ENCODE peak calls at places on chromosomes 16 and 17, in seven cellular contexts. B, A, L, S, N, T and Z are unnamed samples.

GRCh38 chr16:27437946-27438345 is 36.0 kb downstream of the IL21R start:
- DNase-seq in B (no peak), A (no peak), L (peak), S (peak), N (no peak), T (no peak), Z (no peak)

GRCh38 chr17:49987290-49987585 is 7.8 kb downstream of the DLX3 start:
- DNase-seq in B (no peak), A (no peak), L (peak), S (no peak), N (no peak), T (no peak), Z (peak)

GRCh38 chr16:88558457-88559442 is 11.5 kb upstream of the ZC3H18 start:
- DNase-seq in B (peak), A (peak), L (no peak), S (peak), N (peak), T (no peak), Z (peak)

GRCh38 chr16:49563666-49564065 is 190.1 kb downstream of the C16orf78 start:
- DNase-seq in B (no peak), A (no peak), L (no peak), S (no peak), N (no peak), T (no peak), Z (no peak)

GRCh38 chr17:17511293-17511741 is 15.1 kb upstream of the RASD1 start:
- DNase-seq in B (no peak), A (no peak), L (no peak), S (no peak), N (no peak), T (no peak), Z (no peak)

GRCh38 chr17:64262125-64262421 is 987 bp downstream of the TEX2 start:
- DNase-seq in B (no peak), A (no peak), L (no peak), S (no peak), N (no peak), T (no peak), Z (no peak)

GRCh38 chr17:7704601-7705268 is at the start of gene EFNB3:
- DNase-seq in B (peak), A (no peak), L (no peak), S (no peak), N (no peak), T (no peak), Z (no peak)

GRCh38 chr17:38325221-38325851 is 18.4 kb downstream of the GPR179 start:
- DNase-seq in B (no peak), A (no peak), L (no peak), S (no peak), N (no peak), T (no peak), Z (no peak)

GRCh38 chr17:82334204-82334621 is 647 bp upstream of the SECTM1 start:
- DNase-seq in B (no peak), A (no peak), L (no peak), S (no peak), N (no peak), T (no peak), Z (peak)

GRCh38 chr17:43368740-43369506 is 29.9 kb upstream of the ARL4D start:
- DNase-seq in B (peak), A (peak), L (peak), S (peak), N (peak), T (peak), Z (peak)

GRCh38 chr17:78687944-78688343 is 94.1 kb downstream of the CYTH1 start:
- DNase-seq in B (no peak), A (no peak), L (no peak), S (no peak), N (no peak), T (no peak), Z (no peak)
- TF ChIP-seq EP300 in B (no peak), A (no peak), L (no peak), S (no peak), N (no peak), T (no peak), Z (no peak)

GRCh38 chr17:27087935-27088766 is 205.8 kb upstream of the WSB1 start:
- DNase-seq in B (no peak), A (no peak), L (no peak), S (no peak), N (no peak), T (no peak), Z (no peak)

GRCh38 chr17:27089929-27090247 is 204.0 kb upstream of the WSB1 start:
- DNase-seq in B (no peak), A (no peak), L (no peak), S (no peak), N (no peak), T (no peak), Z (no peak)

GRCh38 chr17:27088767-27089078 is 205.2 kb upstream of the WSB1 start:
- DNase-seq in B (no peak), A (no peak), L (no peak), S (no peak), N (no peak), T (no peak), Z (no peak)

GRCh38 chr17:27086526-27086925 is 207.4 kb upstream of the WSB1 start:
- DNase-seq in B (no peak), A (no peak), L (no peak), S (no peak), N (no peak), T (no peak), Z (no peak)

DNA sequence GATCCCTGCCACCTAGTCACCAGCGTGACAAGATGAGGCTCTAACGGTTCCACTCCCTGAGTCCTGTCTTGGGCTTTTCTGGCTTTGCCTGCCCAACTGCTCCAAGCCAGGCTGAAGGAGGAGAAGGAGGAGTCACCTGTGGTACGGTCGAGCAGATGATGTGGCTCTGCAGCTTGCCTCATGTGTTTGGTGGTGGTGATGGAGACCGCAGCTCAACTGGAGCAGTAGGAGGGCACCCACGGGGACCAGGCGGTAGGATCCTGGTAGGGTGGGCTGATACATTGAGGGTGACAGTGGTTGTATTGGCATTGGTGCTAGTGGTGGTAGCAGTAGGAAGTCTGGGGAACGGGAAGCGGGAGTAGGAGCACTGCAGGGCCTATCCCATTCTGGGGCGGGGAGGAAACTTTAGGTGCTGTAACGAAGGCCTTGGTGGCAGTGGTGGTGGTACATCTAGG is 202.8 kb upstream of the WSB1 start:
- DNase-seq in B (no peak), A (no peak), L (no peak), S (no peak), N (no peak), T (no peak), Z (no peak)
- H3K4me3 ChIP-seq in B (no peak), A (no peak), L (no peak), S (no peak), N (no peak), T (no peak), Z (no peak)

GRCh38 chr17:68205251-68205807 is 42.5 kb upstream of the AMZ2 start:
- DNase-seq in B (peak), A (peak), L (peak), S (peak), N (peak), T (peak), Z (peak)
- TF ChIP-seq EP300 in B (no peak), A (no peak), L (no peak), S (no peak), N (no peak), T (no peak), Z (no peak)

DNA sequence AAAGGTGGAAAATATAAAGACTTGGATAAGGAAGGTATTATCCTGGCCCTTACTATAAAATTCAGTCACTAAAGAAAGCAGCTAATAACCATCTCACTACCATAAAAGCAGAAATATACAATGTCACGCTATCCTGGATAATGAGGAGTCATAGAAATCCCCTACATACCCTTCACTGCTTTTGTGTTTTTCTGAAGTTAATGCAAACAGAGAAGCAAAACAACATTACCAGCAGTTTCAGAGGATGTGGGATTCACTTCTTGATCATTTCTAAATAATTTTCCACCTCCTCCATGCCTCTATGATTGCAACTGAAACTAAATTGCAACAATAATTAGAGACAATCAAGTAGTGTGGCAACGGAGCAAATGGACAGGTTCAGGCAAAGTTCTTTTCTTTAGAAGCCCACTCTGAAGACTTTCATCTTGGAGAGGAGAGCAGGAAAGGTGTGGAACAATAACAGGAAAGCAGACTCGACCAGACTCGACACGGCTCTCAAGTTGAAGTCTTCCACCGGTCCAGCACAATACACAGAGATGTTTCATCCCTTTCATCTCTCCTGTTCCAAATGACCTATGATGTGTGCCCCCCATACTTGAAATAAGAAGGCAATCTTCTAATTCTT is 10.2 kb downstream of the CYTH1 start:
- DNase-seq in B (no peak), A (no peak), L (no peak), S (no peak), N (no peak), T (no peak), Z (no peak)
- H3K4me3 ChIP-seq in B (no peak), A (no peak), L (no peak), S (no peak), N (no peak), T (no peak), Z (no peak)

GRCh38 chr16:4614571-4615388 is at the start of gene UBALD1:
- DNase-seq in B (peak), A (peak), L (peak), S (peak), N (peak), T (peak), Z (peak)
- TF ChIP-seq EP300 in B (no peak), A (no peak), L (no peak), S (no peak), N (no peak), T (no peak), Z (no peak)

DNA sequence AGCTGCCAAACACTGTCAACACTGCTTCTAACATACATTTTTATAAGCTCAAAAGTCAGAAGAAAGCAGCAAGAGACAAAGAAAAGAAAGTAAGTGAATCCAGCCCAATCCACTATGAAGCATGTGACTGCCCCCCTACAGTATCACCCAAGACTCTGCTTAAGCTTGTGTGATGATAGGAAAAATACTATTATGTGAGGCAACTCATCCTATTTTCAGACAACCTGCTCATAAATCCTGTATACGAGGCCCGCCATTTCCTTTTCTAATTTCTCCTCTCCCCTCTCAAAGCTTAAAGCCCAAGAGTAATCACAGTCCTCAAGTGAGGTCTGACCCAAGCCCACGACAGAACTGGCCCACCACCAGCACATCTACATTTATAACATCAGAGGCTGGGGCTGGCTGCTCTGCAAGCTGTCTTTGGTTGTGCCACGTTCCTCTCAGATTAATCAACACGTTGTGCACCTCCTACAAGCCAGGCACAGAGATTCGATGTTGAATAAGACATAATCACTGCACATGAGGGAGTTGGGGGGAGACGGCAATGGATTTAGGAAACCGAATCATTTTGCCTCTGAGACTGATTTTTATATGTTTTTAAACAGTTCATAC is 16.2 kb downstream of the USP31 start:
- DNase-seq in B (no peak), A (peak), L (no peak), S (no peak), N (no peak), T (no peak), Z (no peak)
- H3K4me3 ChIP-seq in B (no peak), A (no peak), L (peak), S (no peak), N (peak), T (peak), Z (peak)

GRCh38 chr16:10077861-10078260 is 104.4 kb downstream of the GRIN2A start:
- DNase-seq in B (no peak), A (no peak), L (no peak), S (no peak), N (no peak), T (no peak), Z (no peak)

GRCh38 chr16:10080031-10080772 is 102.0 kb downstream of the GRIN2A start:
- DNase-seq in B (no peak), A (no peak), L (no peak), S (no peak), N (peak), T (no peak), Z (no peak)

GRCh38 chr16:10081201-10081940 is 100.9 kb downstream of the GRIN2A start:
- DNase-seq in B (no peak), A (no peak), L (no peak), S (no peak), N (no peak), T (no peak), Z (no peak)

GRCh38 chr16:10076037-10076436 is 106.2 kb downstream of the GRIN2A start:
- DNase-seq in B (no peak), A (no peak), L (no peak), S (no peak), N (no peak), T (no peak), Z (no peak)

DNA sequence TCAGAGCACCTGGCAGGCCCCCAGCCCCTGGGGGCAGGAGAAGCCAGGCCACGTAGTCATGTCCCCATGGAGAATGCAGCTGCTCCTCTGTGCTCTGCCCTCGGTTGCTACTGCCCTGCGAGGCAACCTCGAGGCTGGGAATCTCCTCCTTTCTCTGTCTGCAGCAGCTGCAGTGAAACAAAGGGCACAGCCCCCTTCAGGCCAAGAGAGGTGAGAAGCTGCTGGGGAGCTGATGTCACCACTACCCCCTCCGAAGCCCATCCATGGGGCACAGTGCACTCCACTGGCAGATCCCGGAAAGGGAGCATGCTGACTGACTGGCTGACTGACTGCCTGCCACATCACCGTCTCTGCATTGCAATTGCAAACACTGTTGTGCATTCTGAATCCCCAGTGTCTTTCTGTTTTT is 103.7 kb downstream of the GRIN2A start:
- DNase-seq in B (no peak), A (no peak), L (no peak), S (no peak), N (no peak), T (no peak), Z (no peak)
- TF ChIP-seq EP300 in B (no peak), A (no peak), L (no peak), S (no peak), N (no peak), T (no peak), Z (no peak)

GRCh38 chr17:40547785-40548478 is 17.3 kb downstream of the CCR7 start:
- DNase-seq in B (no peak), A (peak), L (no peak), S (no peak), N (peak), T (no peak), Z (no peak)
- H3K4me3 ChIP-seq in B (no peak), A (no peak), L (no peak), S (no peak), N (no peak), T (no peak), Z (no peak)

DNA sequence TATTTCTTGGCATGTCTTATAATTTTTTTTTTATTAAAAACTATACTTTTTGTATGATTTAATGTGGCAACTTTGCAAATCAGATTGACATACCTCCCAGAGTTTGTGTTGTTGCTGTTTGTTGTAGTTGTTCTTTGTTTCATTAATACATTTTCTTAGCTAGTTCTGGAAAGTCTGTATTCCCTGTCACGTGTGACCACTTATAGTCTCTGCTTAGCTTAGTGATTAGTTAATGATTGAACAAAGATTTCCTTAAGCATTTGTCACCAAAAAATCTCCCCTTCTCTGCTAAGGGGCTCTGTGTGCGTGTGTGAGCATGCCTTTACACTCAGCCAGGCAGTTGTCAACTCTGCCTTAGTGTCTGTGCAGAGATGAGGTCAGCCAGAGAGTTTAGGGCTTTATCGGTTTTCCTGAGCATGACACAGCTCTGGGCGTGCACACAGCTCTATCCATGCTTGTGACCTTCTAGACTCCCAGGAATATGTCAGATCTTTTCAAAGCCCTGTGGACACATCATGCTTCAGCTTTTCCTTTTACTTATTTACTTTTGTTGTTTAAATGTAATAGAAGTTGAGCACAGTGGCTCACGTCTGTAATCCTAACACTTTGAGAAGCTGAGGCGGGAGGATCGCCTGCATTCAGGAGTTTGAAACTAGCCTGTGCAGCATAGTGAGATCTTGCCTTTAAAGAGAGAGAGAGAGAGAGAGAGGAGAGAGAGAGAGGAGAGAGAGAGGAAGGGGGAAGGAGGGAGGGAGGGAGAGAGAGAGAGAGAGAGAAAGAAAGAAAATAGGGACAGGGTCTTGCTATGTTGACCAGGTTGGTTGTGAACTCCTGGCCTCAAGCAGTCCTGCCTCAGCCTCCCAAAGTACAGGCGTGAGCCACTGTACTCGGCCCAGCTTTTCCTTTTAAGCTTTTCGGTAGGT is 21.9 kb downstream of the DNAI2 start:
- DNase-seq in B (no peak), A (no peak), L (no peak), S (no peak), N (no peak), T (no peak), Z (no peak)
- TF ChIP-seq EP300 in B (no peak), A (no peak), L (no peak), S (no peak), N (no peak), T (no peak), Z (no peak)